ENCODE peak calls at places on chromosome 18, in ten cellular contexts. Q, W, D, I, S, G, V, B, J and O are unnamed samples.
A peak's percentile ranks its signal among the peaks of the same experiment; 100 is the strongest.

GRCh38 chr18:61901334-61901986 is 8.7 kb upstream of the RNF152 start:
- DNase-seq in Q (peak; percentile 65), W (peak; percentile 88), D (peak; percentile 54), I (peak; percentile 54), S (peak; percentile 62), G (peak; percentile 69), V (peak; percentile 41), B (no peak), J (peak; percentile 78), O (peak; percentile 57)

GRCh38 chr18:111292-112014 is 46.9 kb upstream of the USP14 start:
- DNase-seq in Q (peak; percentile 56), W (peak; percentile 85), D (peak; percentile 18), I (peak; percentile 41), S (peak; percentile 63), G (peak; percentile 80), V (peak; percentile 76), B (peak; percentile 65), J (peak; percentile 82), O (peak; percentile 82)

GRCh38 chr18:28099237-28099636 is 77.7 kb downstream of the CDH2 start:
- DNase-seq in Q (no peak), W (no peak), D (no peak), I (no peak), S (no peak), G (no peak), V (no peak), B (no peak), J (no peak), O (no peak)

GRCh38 chr18:6198585-6198984 is 216.1 kb downstream of the L3MBTL4 start:
- DNase-seq in Q (no peak), W (no peak), D (no peak), I (no peak), S (no peak), G (no peak), V (no peak), B (no peak), J (no peak), O (no peak)

GRCh38 chr18:8996771-8997432 is 105.6 kb upstream of the NDUFV2 start:
- DNase-seq in Q (peak; percentile 67), W (no peak), D (no peak), I (no peak), S (peak; percentile 64), G (peak; percentile 52), V (no peak), B (no peak), J (no peak), O (no peak)

GRCh38 chr18:11862468-11863137 is 11.4 kb downstream of the CHMP1B start:
- DNase-seq in Q (no peak), W (peak; percentile 28), D (no peak), I (no peak), S (no peak), G (no peak), V (no peak), B (no peak), J (no peak), O (no peak)

GRCh38 chr18:1078301-1078700 is 173.6 kb downstream of the ADCYAP1 start:
- DNase-seq in Q (no peak), W (no peak), D (no peak), I (no peak), S (no peak), G (no peak), V (no peak), B (no peak), J (no peak), O (no peak)

GRCh38 chr18:37364237-37364636 is 201.4 kb downstream of the CELF4 start:
- DNase-seq in Q (no peak), W (no peak), D (no peak), I (no peak), S (no peak), G (no peak), V (peak; percentile 75), B (peak; percentile 82), J (no peak), O (peak; percentile 69)

GRCh38 chr18:70493461-70493860 is 204.6 kb downstream of the SOCS6 start:
- DNase-seq in Q (no peak), W (no peak), D (no peak), I (no peak), S (no peak), G (no peak), V (no peak), B (no peak), J (no peak), O (no peak)

GRCh38 chr18:70489556-70489955 is 200.7 kb downstream of the SOCS6 start:
- DNase-seq in Q (no peak), W (no peak), D (no peak), I (no peak), S (no peak), G (no peak), V (no peak), B (no peak), J (no peak), O (no peak)

GRCh38 chr18:70491734-70492348 is 203.0 kb downstream of the SOCS6 start:
- DNase-seq in Q (peak; percentile 46), W (peak; percentile 90), D (no peak), I (peak; percentile 40), S (peak; percentile 63), G (peak; percentile 63), V (peak; percentile 41), B (peak; percentile 37), J (peak; percentile 81), O (peak; percentile 63)

GRCh38 chr18:70494524-70494923 is 205.7 kb downstream of the SOCS6 start:
- DNase-seq in Q (no peak), W (no peak), D (no peak), I (no peak), S (no peak), G (no peak), V (no peak), B (no peak), J (no peak), O (no peak)

DNA sequence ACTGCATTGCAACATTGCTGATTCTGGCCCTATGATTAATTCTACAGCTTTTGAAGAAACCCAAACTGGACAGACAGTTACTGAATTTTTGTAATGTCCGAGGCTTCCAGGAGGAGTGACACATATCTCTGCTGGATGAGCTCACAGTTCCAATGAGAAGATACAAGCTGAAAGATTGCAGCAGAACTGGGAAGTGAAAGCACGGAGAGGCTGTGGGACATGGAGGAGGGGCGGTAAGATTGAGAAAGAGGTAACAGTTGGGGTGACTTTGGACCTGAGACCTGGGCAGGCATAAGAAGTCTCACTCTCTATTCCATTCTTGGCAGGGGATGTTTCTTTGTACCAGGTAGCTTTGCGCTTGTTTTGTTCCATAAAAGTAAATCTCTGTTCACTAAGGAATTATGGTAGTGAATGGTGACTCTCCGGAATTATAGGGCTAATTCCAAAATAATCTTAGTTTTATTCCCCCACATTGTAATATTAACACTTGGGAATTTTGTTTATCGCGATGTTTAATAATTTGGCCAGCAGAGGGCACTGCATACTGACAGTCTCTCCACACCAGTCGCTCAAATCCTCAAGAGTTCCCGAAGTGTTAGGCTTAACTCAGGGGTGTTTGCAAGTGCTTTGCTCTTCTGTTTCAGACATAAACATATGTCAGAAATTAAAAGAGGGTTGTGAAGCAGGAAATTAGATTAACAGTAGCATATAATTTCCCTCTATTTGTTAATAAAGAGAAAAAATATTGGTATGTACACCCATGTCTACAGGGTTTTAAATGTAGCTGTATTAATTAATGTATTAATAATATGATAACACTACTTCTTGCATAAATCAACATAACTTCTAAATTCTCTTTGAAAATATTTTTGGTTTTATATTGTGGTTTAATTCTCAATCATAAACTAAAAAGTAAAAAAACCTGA is 201.4 kb downstream of the SOCS6 start:
- DNase-seq in Q (peak; percentile 71), W (peak; percentile 75), D (no peak), I (peak; percentile 59), S (peak; percentile 71), G (peak; percentile 60), V (peak; percentile 36), B (no peak), J (peak; percentile 79), O (peak; percentile 44)
- H3K4me3 ChIP-seq in Q (peak overlapping the region; percentile 15), W (no peak overlapping the region), D (no peak overlapping the region), I (no peak overlapping the region), S (peak overlapping the region; percentile 37), G (no peak overlapping the region), V (no peak overlapping the region), B (no peak overlapping the region), J (no peak overlapping the region), O (no peak overlapping the region)

DNA sequence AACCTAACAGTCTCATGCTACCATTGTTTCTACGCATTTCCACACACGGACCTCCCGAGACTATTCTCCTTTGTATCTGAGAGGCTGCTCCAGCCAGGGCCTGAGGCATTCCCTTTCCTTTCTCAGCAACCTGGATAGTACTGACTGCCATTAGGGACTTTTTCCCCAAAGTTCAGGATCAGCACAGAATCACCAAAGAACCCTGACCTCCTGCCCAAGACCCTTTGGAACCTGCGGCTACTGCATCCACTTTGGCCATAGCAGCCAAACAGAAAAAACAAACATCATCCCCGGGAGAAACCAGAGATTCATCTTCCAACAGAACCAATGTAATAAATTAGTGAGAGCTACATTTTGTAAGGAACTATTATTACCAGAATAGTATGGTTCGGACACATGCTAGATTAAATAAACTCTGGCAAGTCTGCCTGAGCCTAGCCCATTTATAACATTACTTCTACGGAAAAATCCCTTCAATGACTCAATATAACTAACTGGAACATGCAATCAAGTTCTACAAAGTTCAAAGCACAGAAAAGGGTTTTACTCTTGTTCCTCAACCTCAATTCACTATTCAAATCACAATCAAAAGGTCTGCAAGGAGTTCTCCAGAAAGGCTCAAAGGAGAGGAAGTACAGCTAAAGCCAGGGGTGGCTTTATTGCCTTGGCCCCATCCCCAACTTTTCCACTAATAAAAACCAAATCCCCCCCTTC is 51.8 kb downstream of the LPIN2 start:
- DNase-seq in Q (no peak), W (no peak), D (no peak), I (no peak), S (no peak), G (no peak), V (no peak), B (no peak), J (no peak), O (no peak)
- H3K4me3 ChIP-seq in Q (no peak overlapping the region), W (no peak overlapping the region), D (no peak overlapping the region), I (no peak overlapping the region), S (no peak overlapping the region), G (no peak overlapping the region), V (no peak overlapping the region), B (no peak overlapping the region), J (no peak overlapping the region), O (no peak overlapping the region)

DNA sequence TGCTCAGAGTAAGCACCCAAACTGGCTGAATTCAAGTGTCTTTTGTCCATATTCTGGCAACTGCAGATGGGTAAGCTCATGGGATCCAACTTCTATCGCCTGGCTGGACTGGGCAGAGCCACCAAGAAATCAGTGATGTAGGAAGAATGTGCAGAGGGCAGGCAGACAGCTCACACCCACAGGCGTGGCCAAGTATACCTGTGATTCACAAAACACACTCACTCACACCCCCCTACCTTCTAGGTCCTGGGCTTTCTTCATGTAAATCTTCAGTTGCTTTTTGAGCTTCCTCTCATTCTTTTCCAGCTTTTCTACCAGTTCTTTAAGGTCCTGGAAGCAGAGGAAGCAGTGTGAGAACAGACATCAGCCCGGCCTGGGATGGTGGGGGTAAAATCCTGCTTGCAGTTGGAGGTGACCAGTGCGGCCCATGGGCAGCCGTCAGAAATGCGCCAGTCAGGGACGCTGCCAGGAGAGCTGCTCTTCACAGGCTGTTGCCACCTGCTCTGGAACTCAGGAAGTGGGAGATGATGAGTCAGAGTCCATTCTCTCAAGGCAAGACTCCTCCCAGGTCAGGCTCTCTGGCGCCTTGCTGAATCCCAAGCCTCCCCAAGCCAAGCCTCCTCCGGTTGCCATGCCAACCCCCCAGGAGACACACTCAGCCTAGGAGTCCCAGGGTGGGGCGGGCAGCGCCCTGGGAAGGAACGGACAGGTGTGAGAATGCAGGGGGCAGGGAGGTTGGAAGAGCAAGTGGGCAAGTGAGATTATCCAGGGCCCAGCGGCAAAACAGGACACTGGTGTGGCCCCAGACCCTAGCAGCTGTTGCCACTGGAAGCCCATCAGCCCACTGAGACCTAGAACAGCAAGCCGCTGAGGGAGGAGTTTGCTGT is 36.2 kb upstream of the ACAA2 start:
- DNase-seq in Q (peak; percentile 78), W (peak; percentile 94), D (no peak), I (peak; percentile 92), S (peak; percentile 83), G (peak; percentile 97), V (no peak), B (peak; percentile 56), J (peak; percentile 53), O (peak; percentile 36)
- H3K4me3 ChIP-seq in Q (no peak overlapping the region), W (no peak overlapping the region), D (no peak overlapping the region), I (no peak overlapping the region), S (no peak overlapping the region), G (peak overlapping the region; percentile 10), V (no peak overlapping the region), B (no peak overlapping the region), J (no peak overlapping the region), O (no peak overlapping the region)

GRCh38 chr18:67300498-67300897 is 216.0 kb downstream of the DSEL start:
- DNase-seq in Q (no peak), W (no peak), D (no peak), I (no peak), S (no peak), G (peak; percentile 13), V (no peak), B (no peak), J (peak; percentile 27), O (no peak)

GRCh38 chr18:67305466-67305865 is 211.1 kb downstream of the DSEL start:
- DNase-seq in Q (no peak), W (no peak), D (no peak), I (no peak), S (no peak), G (no peak), V (no peak), B (no peak), J (no peak), O (no peak)

GRCh38 chr18:67302043-67302442 is 214.5 kb downstream of the DSEL start:
- DNase-seq in Q (peak; percentile 48), W (no peak), D (no peak), I (peak; percentile 56), S (peak; percentile 35), G (peak; percentile 19), V (no peak), B (no peak), J (no peak), O (no peak)

DNA sequence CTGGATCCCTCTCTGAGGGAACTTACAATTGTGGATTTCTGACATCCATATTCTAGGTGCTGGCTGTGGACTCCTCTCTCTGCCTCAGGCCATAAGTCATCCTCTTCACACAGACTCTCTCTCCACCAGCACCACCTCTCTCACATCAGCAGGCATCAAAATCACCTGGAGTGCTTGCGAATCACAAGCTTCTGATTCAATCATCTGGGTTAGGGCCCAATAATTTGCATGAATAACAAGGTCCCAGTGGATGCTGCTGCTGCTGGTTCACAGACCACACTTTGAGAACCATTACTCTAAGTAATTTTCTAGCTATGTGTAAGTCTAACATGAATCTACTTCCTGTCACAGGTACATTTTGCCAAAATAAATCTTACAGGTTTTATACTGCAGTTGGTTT is 214.9 kb downstream of the DSEL start:
- DNase-seq in Q (peak; percentile 16), W (no peak), D (no peak), I (no peak), S (peak; percentile 10), G (peak; percentile 36), V (no peak), B (no peak), J (no peak), O (no peak)
- H3K4me3 ChIP-seq in Q (no peak overlapping the region), W (no peak overlapping the region), D (no peak overlapping the region), I (no peak overlapping the region), S (no peak overlapping the region), G (no peak overlapping the region), V (no peak overlapping the region), B (no peak overlapping the region), J (no peak overlapping the region), O (no peak overlapping the region)